ENCODE peak calls at places on chromosome 21, in five cellular contexts. D is brain microvascular endothelial cell; Z is activated naive CD8-positive, alpha-beta T cell treated with anti-CD3 and anti-CD28 coated beads, Interleukin-2, amount 50 U/mL, for 24 hours; X is MM.1S; O is mesendoderm. U is an unnamed sample.

GRCh38 chr21:8989261-8989882 is 1532.0 kb upstream of the TPTE start:
- DNase-seq in D (no peak), O (no peak), X (no peak), Z (no peak), U (no peak)

GRCh38 chr21:42846221-42846620 is 33.1 kb downstream of the WDR4 start:
- DNase-seq in Z (no peak), D (no peak), O (no peak), X (no peak), U (no peak)

GRCh38 chr21:27580276-27580675 is 613.4 kb upstream of the ADAMTS5 start:
- DNase-seq in D (peak), O (no peak), X (no peak), Z (no peak), U (no peak)

GRCh38 chr21:27802816-27803475 is 836.1 kb upstream of the ADAMTS5 start:
- DNase-seq in X (peak), O (peak), Z (peak), D (peak), U (peak)

GRCh38 chr21:39180429-39181019 is 2.7 kb downstream of the PSMG1 start:
- DNase-seq in X (peak), Z (no peak), O (no peak), D (no peak), U (no peak)

GRCh38 chr21:30268608-30269197 is 14.0 kb downstream of the KRTAP24-1 start:
- DNase-seq in X (peak), O (peak), Z (no peak), D (no peak), U (peak)

GRCh38 chr21:37153193-37153934 is 80.3 kb downstream of the TTC3 start:
- DNase-seq in D (no peak), O (no peak), X (no peak), Z (no peak), U (no peak)

GRCh38 chr21:45306453-45306831 is 18.7 kb upstream of the POFUT2 start:
- DNase-seq in O (no peak), X (no peak), D (no peak), Z (no peak), U (no peak)

GRCh38 chr21:36710729-36711048 is 11.8 kb downstream of the SIM2 start:
- DNase-seq in Z (no peak), D (no peak), X (no peak), O (peak), U (no peak)

GRCh38 chr21:38470762-38471161 is 27.5 kb downstream of the ERG start:
- DNase-seq in D (no peak), O (peak), X (no peak), Z (no peak), U (no peak)

GRCh38 chr21:15449556-15449955 is 280.2 kb upstream of the USP25 start:
- DNase-seq in D (no peak), O (no peak), X (no peak), Z (no peak), U (no peak)